ENCODE peak calls at places on chromosomes 7 and 10, in four cellular contexts. N is HL-60, T is GM12878, S is K562. Z is an unnamed sample.

GRCh38 chr7:44182827-44183226 is 6.4 kb downstream of the GCK start:
- DNase-seq in N (no peak), T (no peak), S (no peak), Z (no peak)

GRCh38 chr7:7639847-7640220 is 718 bp upstream of the UMAD1 start:
- DNase-seq in N (no peak), T (peak), S (peak), Z (no peak)

GRCh38 chr10:79399242-79399831 is 46.1 kb downstream of the ZCCHC24 start:
- DNase-seq in N (peak), T (no peak), S (peak), Z (no peak)

GRCh38 chr10:86914734-86915133 is 42.7 kb downstream of the MMRN2 start:
- DNase-seq in N (no peak), T (no peak), S (no peak), Z (no peak)

GRCh38 chr10:49094707-49095106 is 20.6 kb downstream of the VSTM4 start:
- DNase-seq in N (no peak), T (no peak), S (no peak), Z (no peak)

GRCh38 chr7:101169838-101170531 is 4.6 kb upstream of the VGF start:
- DNase-seq in N (peak), T (no peak), S (peak), Z (peak)

GRCh38 chr7:23247101-23247601 is 576 bp downstream of the GPNMB start:
- DNase-seq in N (no peak), T (no peak), S (no peak), Z (no peak)

GRCh38 chr10:129968937-129969527 is 5.0 kb upstream of the EBF3 start:
- DNase-seq in N (peak), T (no peak), S (no peak), Z (no peak)

GRCh38 chr7:110983822-110984456 is 107.0 kb upstream of the LRRN3 start:
- DNase-seq in N (no peak), T (no peak), S (no peak), Z (no peak)

GRCh38 chr7:22612776-22613175 is 112.8 kb upstream of the STEAP1B start:
- DNase-seq in N (no peak), T (no peak), S (no peak), Z (no peak)

GRCh38 chr7:66330961-66331360 is 125.8 kb downstream of the TPST1 start:
- DNase-seq in N (peak), T (no peak), S (no peak), Z (no peak)

GRCh38 chr7:156473476-156474240 is 166.9 kb upstream of the RNF32 start:
- DNase-seq in N (peak), T (no peak), S (peak), Z (peak)

GRCh38 chr10:9331583-9332008 is 1277.1 kb downstream of the GATA3 start:
- DNase-seq in N (no peak), T (no peak), S (peak), Z (no peak)

GRCh38 chr10:53430127-53430891 is 657.7 kb upstream of the MBL2 start:
- DNase-seq in N (no peak), T (no peak), S (no peak), Z (no peak)

GRCh38 chr7:26850193-26850651 is 14.2 kb downstream of the SKAP2 start:
- DNase-seq in N (no peak), T (no peak), S (peak), Z (no peak)

GRCh38 chr7:100406767-100407166 is 21.7 kb downstream of the ZCWPW1 start:
- DNase-seq in N (no peak), T (no peak), S (no peak), Z (no peak)

GRCh38 chr7:43078794-43079193 is 33.7 kb upstream of the HECW1 start:
- DNase-seq in N (no peak), T (no peak), S (no peak), Z (no peak)

GRCh38 chr10:1652151-1652550 is 85.2 kb downstream of the ADARB2 start:
- DNase-seq in N (no peak), T (no peak), S (no peak), Z (no peak)

GRCh38 chr10:71132321-71132810 is 80.0 kb upstream of the UNC5B start:
- DNase-seq in N (no peak), T (no peak), S (no peak), Z (no peak)

GRCh38 chr10:97882142-97883091 is 32.8 kb downstream of the GOLGA7B start:
- DNase-seq in N (no peak), T (no peak), S (no peak), Z (no peak)

GRCh38 chr10:108970016-108970415 is 953.3 kb downstream of the XPNPEP1 start:
- DNase-seq in N (no peak), T (no peak), S (peak), Z (peak)

GRCh38 chr10:84340187-84340586 is 11.8 kb downstream of the CCSER2 start:
- DNase-seq in N (no peak), T (no peak), S (no peak), Z (no peak)

GRCh38 chr10:31004611-31005193 is 27.0 kb downstream of the ZNF438 start:
- DNase-seq in N (no peak), T (no peak), S (no peak), Z (no peak)

GRCh38 chr7:141045126-141045841 is 28.6 kb upstream of the TMEM178B start:
- DNase-seq in N (no peak), T (no peak), S (no peak), Z (no peak)

GRCh38 chr7:12802070-12802469 is 114.6 kb downstream of the ARL4A start:
- DNase-seq in N (no peak), T (no peak), S (peak), Z (no peak)

GRCh38 chr7:22184549-22185199 is 172.3 kb downstream of the RAPGEF5 start:
- DNase-seq in N (no peak), T (no peak), S (no peak), Z (no peak)

GRCh38 chr10:112539340-112539739 is 92.3 kb downstream of the VTI1A start:
- DNase-seq in N (no peak), T (no peak), S (no peak), Z (no peak)

GRCh38 chr10:97280783-97281182 is 11.7 kb downstream of the ARHGAP19 start:
- DNase-seq in N (no peak), T (no peak), S (no peak), Z (no peak)

GRCh38 chr10:97821308-97822038 is 28.2 kb upstream of the GOLGA7B start:
- DNase-seq in N (no peak), T (no peak), S (no peak), Z (no peak)

GRCh38 chr7:154789404-154789803 is 213.5 kb downstream of the PAXIP1 start:
- DNase-seq in N (no peak), T (no peak), S (peak), Z (no peak)
- TF ChIP-seq SPI1 in N (no peak), T (no peak), S (no peak), Z (no peak)

DNA sequence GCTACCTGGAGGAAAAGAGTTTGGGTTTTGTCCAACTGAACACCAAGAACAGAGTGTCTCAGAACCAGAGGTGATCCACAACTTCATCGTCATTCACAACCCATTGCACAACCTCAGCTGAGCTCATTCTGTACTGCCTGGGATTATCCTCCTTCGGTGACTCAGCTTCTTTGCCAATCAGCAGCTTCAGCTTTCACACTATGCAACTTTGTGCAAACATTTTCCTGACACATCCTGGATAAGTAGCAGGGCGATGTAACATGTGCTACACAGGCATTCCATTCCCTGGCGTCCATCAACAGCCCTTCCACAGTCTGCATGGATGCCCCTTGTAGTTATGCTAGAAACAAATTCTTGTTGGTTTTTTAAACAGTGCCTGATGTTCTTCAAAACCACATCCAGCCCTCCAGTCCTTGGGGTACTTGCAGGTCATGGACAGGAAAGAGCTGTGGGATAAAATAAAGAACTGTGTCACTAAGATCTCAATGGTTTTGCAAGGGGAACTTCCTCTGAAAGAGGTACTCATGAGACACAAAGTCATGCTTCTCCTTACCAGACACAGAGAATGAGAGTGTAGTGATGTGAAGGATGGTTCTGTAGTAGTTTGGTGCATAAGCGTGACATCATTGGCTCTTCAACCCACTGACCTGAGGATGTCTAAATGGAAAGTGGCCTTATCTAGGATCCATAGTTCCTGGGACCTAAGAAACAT is 478.5 kb downstream of the KIF20B start:
- DNase-seq in N (no peak), T (no peak), S (no peak), Z (no peak)
- TF ChIP-seq SPI1 in N (no peak), T (no peak), S (no peak), Z (no peak)

DNA sequence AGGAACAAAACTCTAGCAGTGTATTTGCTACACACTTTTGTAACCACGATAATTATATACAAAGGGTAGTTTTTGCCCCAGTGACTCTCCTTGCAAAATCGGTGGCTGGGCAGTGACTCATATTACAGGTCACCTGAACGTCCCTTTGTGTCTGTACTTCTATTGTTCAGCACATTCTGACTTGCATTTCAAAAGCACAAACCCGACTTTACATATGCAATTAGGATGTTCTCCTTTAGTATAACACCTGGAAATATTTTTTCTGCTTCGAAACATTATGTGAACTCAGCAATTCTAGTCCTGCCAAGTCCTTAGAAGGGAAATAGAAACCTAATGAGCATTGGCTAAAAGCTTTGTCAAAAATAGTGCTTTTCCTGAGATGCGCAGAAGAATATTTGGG is 6.0 kb downstream of the PRR15 start:
- DNase-seq in N (no peak), T (no peak), S (no peak), Z (no peak)
- TF ChIP-seq SPI1 in N (no peak), T (no peak), S (no peak), Z (no peak)

DNA sequence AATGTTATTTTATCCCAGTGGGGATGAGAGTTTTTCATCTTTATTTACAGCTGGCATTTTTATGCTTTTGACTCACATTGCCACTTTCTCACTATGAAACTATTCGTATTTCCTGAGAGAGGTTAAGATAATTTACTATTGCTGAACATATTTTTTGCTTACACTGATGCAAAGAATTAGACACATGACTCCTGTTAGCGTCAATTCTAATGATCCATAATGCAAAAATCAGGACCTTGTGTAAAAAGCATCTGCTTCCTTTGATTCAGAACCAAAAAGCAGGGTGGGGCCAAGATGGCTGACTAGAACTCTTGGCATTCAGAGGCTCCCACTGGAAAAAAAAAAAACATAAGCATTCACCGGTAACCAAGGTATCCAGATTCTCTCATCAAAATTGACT is 464.8 kb downstream of the SEMA3D start:
- DNase-seq in N (no peak), T (no peak), S (no peak), Z (no peak)
- TF ChIP-seq SPI1 in N (no peak), T (no peak), S (no peak), Z (no peak)

GRCh38 chr7:125084196-125084595 is 154.6 kb upstream of the POT1 start:
- DNase-seq in N (no peak), T (no peak), S (no peak), Z (no peak)

GRCh38 chr7:125088555-125088954 is 158.9 kb upstream of the POT1 start:
- DNase-seq in N (no peak), T (no peak), S (no peak), Z (no peak)

GRCh38 chr7:125090596-125090995 is 161.0 kb upstream of the POT1 start:
- DNase-seq in N (no peak), T (no peak), S (no peak), Z (no peak)

GRCh38 chr7:125089171-125089570 is 159.5 kb upstream of the POT1 start:
- DNase-seq in N (no peak), T (no peak), S (no peak), Z (no peak)

GRCh38 chr7:125085084-125085483 is 155.5 kb upstream of the POT1 start:
- DNase-seq in N (no peak), T (no peak), S (no peak), Z (no peak)
- TF ChIP-seq SPI1 in N (no peak), T (no peak), S (no peak), Z (no peak)

GRCh38 chr10:121129266-121129665 is 278.1 kb downstream of the WDR11 start:
- DNase-seq in N (no peak), T (no peak), S (no peak), Z (no peak)
- TF ChIP-seq SPI1 in N (no peak), T (no peak), S (no peak), Z (no peak)

GRCh38 chr7:139598642-139599041 is 75.2 kb downstream of the CLEC2L start:
- DNase-seq in N (no peak), T (no peak), S (no peak), Z (no peak)
- TF ChIP-seq SPI1 in N (no peak), T (no peak), S (no peak), Z (no peak)